ENCODE peak calls at places on chromosomes 13 and 19, in four cellular contexts. One of them, this sample, is unnamed.

GRCh38 chr19:21848706-21849105 is 12.7 kb upstream of the ZNF43 start:
- DNase-seq in H1: no peak
- DNase-seq in K562: no peak
- DNase-seq in SK-N-SH: no peak
- DNase-seq in this sample: no peak

GRCh38 chr19:55034751-55035150 is 3.3 kb downstream of the GP6 start:
- DNase-seq in H1: no peak
- DNase-seq in K562: no peak
- DNase-seq in SK-N-SH: no peak
- DNase-seq in this sample: no peak

GRCh38 chr19:30419581-30420180 is 47.5 kb downstream of the ZNF536 start:
- DNase-seq in H1: peak
- DNase-seq in K562: no peak
- DNase-seq in SK-N-SH: peak
- DNase-seq in this sample: no peak

GRCh38 chr13:71865858-71866172 is 1.2 kb downstream of the DACH1 start:
- DNase-seq in H1: no peak
- DNase-seq in K562: no peak
- DNase-seq in SK-N-SH: peak
- DNase-seq in this sample: peak

GRCh38 chr13:65913173-65913572 is 1317.0 kb downstream of the PCDH9 start:
- DNase-seq in H1: no peak
- DNase-seq in K562: no peak
- DNase-seq in SK-N-SH: no peak
- DNase-seq in this sample: no peak

GRCh38 chr13:61286148-61286745 is 129.4 kb downstream of the PCDH20 start:
- DNase-seq in H1: peak
- DNase-seq in K562: no peak
- DNase-seq in SK-N-SH: peak
- DNase-seq in this sample: peak

GRCh38 chr19:42397315-42398166 is 7.4 kb upstream of the CNFN start:
- DNase-seq in H1: no peak
- DNase-seq in K562: no peak
- DNase-seq in SK-N-SH: no peak
- DNase-seq in this sample: no peak

GRCh38 chr19:2255982-2256685 is at the start of gene JSRP1:
- DNase-seq in H1: no peak
- DNase-seq in K562: no peak
- DNase-seq in SK-N-SH: peak
- DNase-seq in this sample: peak

GRCh38 chr19:3899531-3900294 is 19.2 kb downstream of the ATCAY start:
- DNase-seq in H1: no peak
- DNase-seq in K562: no peak
- DNase-seq in SK-N-SH: no peak
- DNase-seq in this sample: no peak

GRCh38 chr19:42606660-42607351 is 12.1 kb upstream of the CEACAM8 start:
- DNase-seq in H1: peak
- DNase-seq in K562: peak
- DNase-seq in SK-N-SH: peak
- DNase-seq in this sample: peak

GRCh38 chr19:49017666-49018351 is 918 bp upstream of the LHB start:
- DNase-seq in H1: peak
- DNase-seq in K562: peak
- DNase-seq in SK-N-SH: peak
- DNase-seq in this sample: peak
- TF ChIP-seq TEAD4 in H1: no peak
- TF ChIP-seq TEAD4 in K562: no peak
- TF ChIP-seq TEAD4 in SK-N-SH: no peak
- TF ChIP-seq TEAD4 in this sample: no peak

GRCh38 chr19:17841810-17842662 is 5.7 kb downstream of the JAK3 start:
- DNase-seq in H1: peak
- DNase-seq in K562: peak
- DNase-seq in SK-N-SH: peak
- DNase-seq in this sample: peak
- TF ChIP-seq TEAD4 in H1: no peak
- TF ChIP-seq TEAD4 in K562: peak
- TF ChIP-seq TEAD4 in SK-N-SH: no peak
- TF ChIP-seq TEAD4 in this sample: no peak

GRCh38 chr13:113877149-113877990 is 13.5 kb upstream of the GAS6 start:
- DNase-seq in H1: no peak
- DNase-seq in K562: no peak
- DNase-seq in SK-N-SH: no peak
- DNase-seq in this sample: no peak

GRCh38 chr13:113876341-113877148 is 12.7 kb upstream of the GAS6 start:
- DNase-seq in H1: no peak
- DNase-seq in K562: no peak
- DNase-seq in SK-N-SH: no peak
- DNase-seq in this sample: no peak

GRCh38 chr13:113880651-113881611 is 17.1 kb upstream of the GAS6 start:
- DNase-seq in H1: no peak
- DNase-seq in K562: no peak
- DNase-seq in SK-N-SH: no peak
- DNase-seq in this sample: no peak

GRCh38 chr13:113879506-113880360 is 15.9 kb upstream of the GAS6 start:
- DNase-seq in H1: no peak
- DNase-seq in K562: no peak
- DNase-seq in SK-N-SH: no peak
- DNase-seq in this sample: no peak

DNA sequence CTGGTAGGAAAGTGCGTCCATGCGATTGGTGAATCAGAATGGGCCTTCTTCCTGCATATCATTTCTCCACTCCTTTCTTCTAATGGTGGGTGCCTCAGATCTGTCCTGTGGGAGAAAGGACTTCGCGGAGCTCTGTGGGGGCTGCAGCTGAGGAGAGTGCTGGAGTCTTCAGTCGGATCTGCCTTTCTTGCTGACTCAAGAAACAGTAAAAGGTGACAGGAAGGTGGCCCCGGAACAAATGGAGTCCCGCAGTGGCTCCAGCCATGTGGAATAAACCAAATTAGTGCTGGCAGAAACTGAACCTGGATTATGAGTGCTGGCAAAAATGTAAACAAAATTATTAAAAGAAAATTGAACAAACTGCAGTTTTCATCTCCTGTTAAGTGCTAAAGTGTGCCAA is 15.1 kb upstream of the GAS6 start:
- DNase-seq in H1: no peak
- DNase-seq in K562: no peak
- DNase-seq in SK-N-SH: no peak
- DNase-seq in this sample: no peak
- TF ChIP-seq TEAD4 in H1: no peak
- TF ChIP-seq TEAD4 in K562: no peak
- TF ChIP-seq TEAD4 in SK-N-SH: no peak
- TF ChIP-seq TEAD4 in this sample: no peak

GRCh38 chr19:17245535-17245984 is at the start of gene NR2F6:
- DNase-seq in H1: no peak
- DNase-seq in K562: peak
- DNase-seq in SK-N-SH: no peak
- DNase-seq in this sample: no peak

GRCh38 chr19:17244618-17245534 is 843 bp downstream of the NR2F6 start:
- DNase-seq in H1: no peak
- DNase-seq in K562: no peak
- DNase-seq in SK-N-SH: peak
- DNase-seq in this sample: no peak

GRCh38 chr19:17243854-17244617 is 1.7 kb downstream of the NR2F6 start:
- DNase-seq in H1: peak
- DNase-seq in K562: peak
- DNase-seq in SK-N-SH: peak
- DNase-seq in this sample: peak

GRCh38 chr19:17248011-17248776 is 2.5 kb upstream of the NR2F6 start:
- DNase-seq in H1: peak
- DNase-seq in K562: peak
- DNase-seq in SK-N-SH: no peak
- DNase-seq in this sample: peak

DNA sequence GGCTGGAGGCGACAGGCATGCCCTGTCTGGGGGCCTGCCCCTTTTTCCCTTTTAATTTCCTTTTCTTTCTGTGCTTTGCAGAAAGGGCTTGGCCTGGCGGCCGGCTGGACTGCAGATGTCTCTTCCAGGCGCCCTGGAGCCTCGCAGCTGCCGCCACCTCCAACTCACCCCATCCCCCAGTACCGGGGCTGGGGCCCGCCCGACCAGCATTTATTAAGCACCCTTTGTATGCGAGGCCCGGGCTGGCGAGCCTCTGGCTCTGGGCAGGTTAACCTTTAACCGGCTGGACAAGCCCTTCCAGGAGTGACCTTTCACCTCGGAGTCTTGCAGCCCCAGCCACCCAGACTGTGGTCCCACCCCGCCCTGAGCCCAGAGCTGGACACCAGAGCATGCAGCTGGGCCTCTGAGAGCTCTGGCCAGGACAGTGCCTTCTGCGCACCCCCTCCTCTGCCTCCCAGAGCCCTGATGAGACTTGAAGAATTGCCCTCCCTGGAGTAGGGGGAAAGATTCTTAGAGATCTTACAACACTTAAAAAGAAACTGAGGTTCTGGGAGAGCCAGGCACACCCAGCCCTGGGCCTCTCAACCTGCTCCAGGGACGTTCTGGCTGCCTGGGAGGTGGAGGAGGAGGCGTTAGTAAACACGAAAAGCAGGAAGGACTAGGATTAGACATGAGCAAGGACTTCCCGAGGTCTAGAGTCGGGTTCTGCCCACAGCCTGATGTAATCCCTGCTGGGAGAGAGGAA is 1.1 kb upstream of the NR2F6 start:
- DNase-seq in H1: peak
- DNase-seq in K562: no peak
- DNase-seq in SK-N-SH: peak
- DNase-seq in this sample: no peak
- TF ChIP-seq TEAD4 in H1: no peak
- TF ChIP-seq TEAD4 in K562: no peak
- TF ChIP-seq TEAD4 in SK-N-SH: no peak
- TF ChIP-seq TEAD4 in this sample: no peak

GRCh38 chr13:49444517-49445395 is 682 bp downstream of the SETDB2 start:
- DNase-seq in H1: no peak
- DNase-seq in K562: peak
- DNase-seq in SK-N-SH: peak
- DNase-seq in this sample: no peak
- TF ChIP-seq TEAD4 in H1: no peak
- TF ChIP-seq TEAD4 in K562: no peak
- TF ChIP-seq TEAD4 in SK-N-SH: no peak
- TF ChIP-seq TEAD4 in this sample: no peak

DNA sequence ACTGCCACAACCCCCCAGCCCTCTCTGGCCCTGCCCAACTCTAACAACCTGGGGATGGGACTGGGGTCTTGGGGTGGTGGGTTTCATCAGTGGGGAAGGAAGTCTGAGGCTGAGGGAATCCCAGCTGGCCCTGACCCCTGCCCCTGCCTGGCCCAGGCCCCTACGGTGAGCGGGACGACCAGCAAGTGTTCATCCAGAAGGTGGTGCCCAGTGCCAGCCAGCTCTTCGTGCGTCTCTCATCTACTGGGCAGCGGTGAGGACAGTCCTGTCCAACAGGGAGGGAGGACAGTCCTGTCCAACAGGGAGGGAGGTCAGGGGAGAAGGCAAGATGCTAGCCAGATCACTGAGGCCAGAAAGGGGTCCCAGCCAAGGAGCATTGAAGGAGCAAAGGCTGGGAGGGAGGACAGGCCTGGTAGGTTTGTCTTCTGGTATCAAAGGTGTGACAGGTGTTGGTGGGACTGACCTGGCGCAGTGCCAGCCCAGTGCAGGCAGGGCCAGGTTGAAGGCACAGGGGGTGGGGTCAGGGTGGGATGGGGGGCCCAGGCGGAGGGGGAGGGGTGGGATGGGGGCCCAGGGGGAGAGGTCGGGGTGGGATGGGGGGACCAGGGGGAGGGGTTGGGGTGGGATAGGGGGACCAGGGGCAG is 12.1 kb upstream of the LTBP4 start:
- DNase-seq in H1: no peak
- DNase-seq in K562: no peak
- DNase-seq in SK-N-SH: no peak
- DNase-seq in this sample: no peak
- TF ChIP-seq TEAD4 in H1: no peak
- TF ChIP-seq TEAD4 in K562: no peak
- TF ChIP-seq TEAD4 in SK-N-SH: no peak
- TF ChIP-seq TEAD4 in this sample: no peak

DNA sequence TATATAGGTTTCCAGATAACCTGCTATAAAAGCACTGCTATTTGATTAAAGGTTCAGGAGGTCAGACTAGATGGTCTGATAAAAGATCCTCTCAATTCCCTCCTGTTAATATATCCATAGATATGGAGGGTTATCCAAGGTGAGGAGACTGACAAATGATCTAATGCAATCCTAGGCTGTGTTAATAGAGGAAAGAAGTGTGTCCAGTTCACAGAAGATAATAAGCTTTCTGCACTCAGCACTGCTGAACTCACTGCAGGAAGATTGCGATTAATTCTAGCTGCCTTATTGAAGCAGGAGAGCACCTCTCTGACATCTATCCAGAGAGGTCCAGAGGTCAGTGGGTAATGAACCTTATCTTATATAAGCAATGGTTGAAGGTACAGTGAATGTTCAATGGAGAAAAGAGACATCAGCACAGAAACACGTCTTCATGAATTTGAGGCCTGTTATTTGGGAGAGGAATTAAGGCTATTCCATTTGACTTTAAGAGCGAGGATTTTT is 75.9 kb upstream of the SLC10A2 start:
- DNase-seq in H1: no peak
- DNase-seq in K562: no peak
- DNase-seq in SK-N-SH: no peak
- DNase-seq in this sample: no peak
- TF ChIP-seq TEAD4 in H1: no peak
- TF ChIP-seq TEAD4 in K562: no peak
- TF ChIP-seq TEAD4 in SK-N-SH: no peak
- TF ChIP-seq TEAD4 in this sample: no peak

GRCh38 chr13:24670927-24671326 is 9.3 kb upstream of the ATP12A start:
- DNase-seq in H1: no peak
- DNase-seq in K562: peak
- DNase-seq in SK-N-SH: peak
- DNase-seq in this sample: peak
- TF ChIP-seq TEAD4 in H1: no peak
- TF ChIP-seq TEAD4 in K562: no peak
- TF ChIP-seq TEAD4 in SK-N-SH: no peak
- TF ChIP-seq TEAD4 in this sample: no peak

GRCh38 chr13:39322836-39323585 is 280.0 kb downstream of the LHFPL6 start:
- DNase-seq in H1: no peak
- DNase-seq in K562: no peak
- DNase-seq in SK-N-SH: no peak
- DNase-seq in this sample: no peak
- TF ChIP-seq TEAD4 in H1: no peak
- TF ChIP-seq TEAD4 in K562: no peak
- TF ChIP-seq TEAD4 in SK-N-SH: no peak
- TF ChIP-seq TEAD4 in this sample: no peak